ENCODE peak calls at places on chromosomes 13 and 19, in six cellular contexts. One of them, this sample, is unnamed.

GRCh38 chr13:30877335-30877734 is 28.7 kb upstream of the MEDAG start:
- DNase-seq in GM12878: no peak
- DNase-seq in A549: no peak
- DNase-seq in K562: no peak
- DNase-seq in HepG2: no peak
- DNase-seq in NB4: no peak
- DNase-seq in this sample: peak; percentile 81

GRCh38 chr13:98265669-98266551 is 88.8 kb upstream of the RNF113B start:
- DNase-seq in GM12878: no peak
- DNase-seq in A549: no peak
- DNase-seq in K562: no peak
- DNase-seq in HepG2: peak; percentile 98
- DNase-seq in NB4: no peak
- DNase-seq in this sample: no peak

GRCh38 chr13:51882570-51883225 is 20.9 kb downstream of the CCDC70 start:
- DNase-seq in GM12878: no peak
- DNase-seq in A549: no peak
- DNase-seq in K562: no peak
- DNase-seq in HepG2: no peak
- DNase-seq in NB4: no peak
- DNase-seq in this sample: no peak

GRCh38 chr19:38321646-38322323 is 2.1 kb downstream of the KCNK6 start:
- DNase-seq in GM12878: no peak
- DNase-seq in A549: no peak
- DNase-seq in K562: no peak
- DNase-seq in HepG2: no peak
- DNase-seq in NB4: no peak
- DNase-seq in this sample: no peak

GRCh38 chr19:4425531-4425930 is 23.1 kb downstream of the CHAF1A start:
- DNase-seq in GM12878: no peak
- DNase-seq in A549: no peak
- DNase-seq in K562: no peak
- DNase-seq in HepG2: no peak
- DNase-seq in NB4: no peak
- DNase-seq in this sample: no peak

GRCh38 chr13:27830010-27830409 is 37.7 kb downstream of the GSX1 start:
- DNase-seq in GM12878: no peak
- DNase-seq in A549: peak; percentile 35
- DNase-seq in K562: peak; percentile 78
- DNase-seq in HepG2: no peak
- DNase-seq in NB4: peak; percentile 73
- DNase-seq in this sample: peak; percentile 34

GRCh38 chr19:50293263-50294004 is 35.7 kb downstream of the KCNC3 start:
- DNase-seq in GM12878: no peak
- DNase-seq in A549: no peak
- DNase-seq in K562: no peak
- DNase-seq in HepG2: no peak
- DNase-seq in NB4: peak; percentile 69
- DNase-seq in this sample: no peak

GRCh38 chr19:42270346-42271044 is 1.4 kb downstream of the CIC start:
- DNase-seq in GM12878: no peak
- DNase-seq in A549: peak; percentile 83
- DNase-seq in K562: no peak
- DNase-seq in HepG2: no peak
- DNase-seq in NB4: peak; percentile 60
- DNase-seq in this sample: peak; percentile 72

GRCh38 chr13:31930901-31931522 is 100.6 kb upstream of the FRY start:
- DNase-seq in GM12878: peak; percentile 70
- DNase-seq in A549: no peak
- DNase-seq in K562: peak; percentile 4
- DNase-seq in HepG2: no peak
- DNase-seq in NB4: peak; percentile 57
- DNase-seq in this sample: no peak

GRCh38 chr13:44212633-44213387 is 160.8 kb upstream of the SERP2 start:
- DNase-seq in GM12878: no peak
- DNase-seq in A549: no peak
- DNase-seq in K562: no peak
- DNase-seq in HepG2: no peak
- DNase-seq in NB4: no peak
- DNase-seq in this sample: no peak

GRCh38 chr19:13281567-13282291 is 131.5 kb downstream of the IER2 start:
- DNase-seq in GM12878: no peak
- DNase-seq in A549: no peak
- DNase-seq in K562: no peak
- DNase-seq in HepG2: no peak
- DNase-seq in NB4: no peak
- DNase-seq in this sample: no peak

GRCh38 chr13:35388456-35388855 is 88.0 kb downstream of the MAB21L1 start:
- DNase-seq in GM12878: no peak
- DNase-seq in A549: no peak
- DNase-seq in K562: no peak
- DNase-seq in HepG2: no peak
- DNase-seq in NB4: no peak
- DNase-seq in this sample: no peak

GRCh38 chr19:29817316-29817715 is 5.5 kb downstream of the CCNE1 start:
- DNase-seq in GM12878: no peak
- DNase-seq in A549: no peak
- DNase-seq in K562: no peak
- DNase-seq in HepG2: no peak
- DNase-seq in NB4: no peak
- DNase-seq in this sample: no peak

GRCh38 chr19:30516586-30516985 is 144.4 kb downstream of the ZNF536 start:
- DNase-seq in GM12878: no peak
- DNase-seq in A549: no peak
- DNase-seq in K562: no peak
- DNase-seq in HepG2: no peak
- DNase-seq in NB4: no peak
- DNase-seq in this sample: no peak

GRCh38 chr13:50152655-50153309 is 137.5 kb downstream of the KCNRG start:
- DNase-seq in GM12878: no peak
- DNase-seq in A549: no peak
- DNase-seq in K562: no peak
- DNase-seq in HepG2: no peak
- DNase-seq in NB4: no peak
- DNase-seq in this sample: no peak

GRCh38 chr13:73216381-73216831 is 157.6 kb downstream of the KLF5 start:
- DNase-seq in GM12878: no peak
- DNase-seq in A549: no peak
- DNase-seq in K562: no peak
- DNase-seq in HepG2: no peak
- DNase-seq in NB4: no peak
- DNase-seq in this sample: no peak

GRCh38 chr13:47213057-47213456 is 316.2 kb upstream of the HTR2A start:
- DNase-seq in GM12878: no peak
- DNase-seq in A549: no peak
- DNase-seq in K562: no peak
- DNase-seq in HepG2: no peak
- DNase-seq in NB4: no peak
- DNase-seq in this sample: no peak

GRCh38 chr13:110354715-110355473 is 47.8 kb downstream of the COL4A2 start:
- DNase-seq in GM12878: no peak
- DNase-seq in A549: no peak
- DNase-seq in K562: peak; percentile 6
- DNase-seq in HepG2: no peak
- DNase-seq in NB4: no peak
- DNase-seq in this sample: no peak

GRCh38 chr13:110149036-110149435 is 157.9 kb downstream of the COL4A1 start:
- DNase-seq in GM12878: no peak
- DNase-seq in A549: no peak
- DNase-seq in K562: no peak
- DNase-seq in HepG2: no peak
- DNase-seq in NB4: no peak
- DNase-seq in this sample: no peak

GRCh38 chr19:7699422-7700127 is 2.4 kb downstream of the FCER2 start:
- DNase-seq in GM12878: peak; percentile 73
- DNase-seq in A549: no peak
- DNase-seq in K562: peak; percentile 63
- DNase-seq in HepG2: no peak
- DNase-seq in NB4: no peak
- DNase-seq in this sample: no peak

GRCh38 chr19:10043286-10043927 is 30.1 kb downstream of the RDH8 start:
- DNase-seq in GM12878: no peak
- DNase-seq in A549: no peak
- DNase-seq in K562: no peak
- DNase-seq in HepG2: no peak
- DNase-seq in NB4: no peak
- DNase-seq in this sample: no peak

GRCh38 chr13:52162279-52163101 is 3.1 kb upstream of the NEK3 start:
- DNase-seq in GM12878: no peak
- DNase-seq in A549: no peak
- DNase-seq in K562: no peak
- DNase-seq in HepG2: peak; percentile 97
- DNase-seq in NB4: peak; percentile 64
- DNase-seq in this sample: peak; percentile 94

GRCh38 chr13:106916329-106916728 is 348.4 kb upstream of the ARGLU1 start:
- DNase-seq in GM12878: no peak
- DNase-seq in A549: no peak
- DNase-seq in K562: no peak
- DNase-seq in HepG2: no peak
- DNase-seq in NB4: no peak
- DNase-seq in this sample: no peak

GRCh38 chr13:112824429-112824828 is 134.6 kb downstream of the ATP11A start:
- DNase-seq in GM12878: no peak
- DNase-seq in A549: no peak
- DNase-seq in K562: no peak
- DNase-seq in HepG2: no peak
- DNase-seq in NB4: no peak
- DNase-seq in this sample: no peak

GRCh38 chr13:31011193-31011860 is 78.9 kb downstream of the TEX26 start:
- DNase-seq in GM12878: no peak
- DNase-seq in A549: no peak
- DNase-seq in K562: no peak
- DNase-seq in HepG2: no peak
- DNase-seq in NB4: no peak
- DNase-seq in this sample: no peak

GRCh38 chr19:30319411-30319810 is 52.8 kb upstream of the ZNF536 start:
- DNase-seq in GM12878: no peak
- DNase-seq in A549: no peak
- DNase-seq in K562: no peak
- DNase-seq in HepG2: no peak
- DNase-seq in NB4: no peak
- DNase-seq in this sample: no peak

GRCh38 chr13:32911506-32911905 is 104.7 kb upstream of the KL start:
- DNase-seq in GM12878: no peak
- DNase-seq in A549: peak; percentile 57
- DNase-seq in K562: peak; percentile 27
- DNase-seq in HepG2: peak; percentile 36
- DNase-seq in NB4: peak; percentile 66
- DNase-seq in this sample: no peak

GRCh38 chr19:42420055-42420544 is 7.1 kb downstream of the LIPE start:
- DNase-seq in GM12878: no peak
- DNase-seq in A549: peak; percentile 89
- DNase-seq in K562: peak; percentile 89
- DNase-seq in HepG2: peak; percentile 80
- DNase-seq in NB4: peak; percentile 58
- DNase-seq in this sample: peak; percentile 36

GRCh38 chr19:35345671-35346111 is 2.0 kb upstream of the FFAR1 start:
- DNase-seq in GM12878: no peak
- DNase-seq in A549: no peak
- DNase-seq in K562: peak; percentile 4
- DNase-seq in HepG2: no peak
- DNase-seq in NB4: no peak
- DNase-seq in this sample: no peak

GRCh38 chr13:72537782-72538181 is 189.6 kb downstream of the MZT1 start:
- DNase-seq in GM12878: no peak
- DNase-seq in A549: no peak
- DNase-seq in K562: no peak
- DNase-seq in HepG2: no peak
- DNase-seq in NB4: no peak
- DNase-seq in this sample: no peak

GRCh38 chr13:45194081-45194939 is 6.5 kb downstream of the KCTD4 start:
- DNase-seq in GM12878: no peak
- DNase-seq in A549: peak; percentile 33
- DNase-seq in K562: no peak
- DNase-seq in HepG2: no peak
- DNase-seq in NB4: no peak
- DNase-seq in this sample: no peak

GRCh38 chr19:58561373-58562125 is 3.1 kb upstream of the UBE2M start:
- DNase-seq in GM12878: no peak
- DNase-seq in A549: no peak
- DNase-seq in K562: no peak
- DNase-seq in HepG2: no peak
- DNase-seq in NB4: no peak
- DNase-seq in this sample: no peak
- TF ChIP-seq MYC in GM12878: no peak
- TF ChIP-seq MYC in A549: no peak
- TF ChIP-seq MYC in K562: no peak
- TF ChIP-seq MYC in HepG2: no peak
- TF ChIP-seq MYC in NB4: no peak
- TF ChIP-seq MYC in this sample: no peak

GRCh38 chr13:102033719-102034446 is 368.0 kb downstream of the FGF14 start:
- DNase-seq in GM12878: no peak
- DNase-seq in A549: no peak
- DNase-seq in K562: no peak
- DNase-seq in HepG2: no peak
- DNase-seq in NB4: no peak
- DNase-seq in this sample: no peak
- TF ChIP-seq MYC in GM12878: no peak
- TF ChIP-seq MYC in A549: no peak
- TF ChIP-seq MYC in K562: no peak
- TF ChIP-seq MYC in HepG2: no peak
- TF ChIP-seq MYC in NB4: no peak
- TF ChIP-seq MYC in this sample: no peak

DNA sequence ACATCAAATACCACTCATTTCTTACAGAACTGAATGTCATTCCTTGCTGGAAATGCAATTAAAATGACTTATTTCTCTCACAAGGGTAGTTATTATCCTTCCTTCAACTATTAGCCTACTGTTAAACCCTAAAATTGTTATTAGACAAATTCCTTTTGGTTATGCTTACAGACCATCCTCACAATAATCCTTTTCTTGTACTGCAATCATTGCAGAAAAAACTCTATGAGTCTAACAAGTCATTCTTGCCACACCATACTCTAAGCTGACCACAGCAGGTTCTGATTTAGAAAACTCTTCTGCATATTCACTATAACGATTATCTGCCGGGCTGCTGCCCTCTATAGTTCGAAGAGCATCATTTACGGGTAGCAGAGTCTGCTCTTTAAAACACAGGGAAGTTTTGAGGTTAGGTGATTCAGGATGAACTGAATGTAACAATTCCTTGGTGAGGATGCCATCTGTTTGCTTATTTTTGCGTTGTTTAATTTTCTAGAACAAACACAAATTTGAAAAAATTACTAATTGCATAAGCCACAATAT is 38.2 kb downstream of the MTMR6 start:
- DNase-seq in GM12878: peak; percentile 17
- DNase-seq in A549: peak; percentile 9
- DNase-seq in K562: no peak
- DNase-seq in HepG2: peak; percentile 19
- DNase-seq in NB4: peak; percentile 66
- DNase-seq in this sample: no peak
- TF ChIP-seq MYC in GM12878: no peak
- TF ChIP-seq MYC in A549: no peak
- TF ChIP-seq MYC in K562: no peak
- TF ChIP-seq MYC in HepG2: no peak
- TF ChIP-seq MYC in NB4: no peak
- TF ChIP-seq MYC in this sample: no peak

GRCh38 chr13:114002009-114002544 is 28.2 kb upstream of the C13orf46 start:
- DNase-seq in GM12878: no peak
- DNase-seq in A549: no peak
- DNase-seq in K562: no peak
- DNase-seq in HepG2: no peak
- DNase-seq in NB4: no peak
- DNase-seq in this sample: no peak
- TF ChIP-seq MYC in GM12878: no peak
- TF ChIP-seq MYC in A549: no peak
- TF ChIP-seq MYC in K562: no peak
- TF ChIP-seq MYC in HepG2: no peak
- TF ChIP-seq MYC in NB4: no peak
- TF ChIP-seq MYC in this sample: no peak

GRCh38 chr19:3243851-3244700 is 19.6 kb downstream of the CELF5 start:
- DNase-seq in GM12878: no peak
- DNase-seq in A549: peak; percentile 49
- DNase-seq in K562: peak; percentile 48
- DNase-seq in HepG2: peak; percentile 55
- DNase-seq in NB4: peak; percentile 63
- DNase-seq in this sample: peak; percentile 43
- TF ChIP-seq MYC in GM12878: no peak
- TF ChIP-seq MYC in A549: no peak
- TF ChIP-seq MYC in K562: no peak
- TF ChIP-seq MYC in HepG2: no peak
- TF ChIP-seq MYC in NB4: no peak
- TF ChIP-seq MYC in this sample: no peak

This sample was measured in endothelial cell of umbilical vein.